ENCODE peak calls at places on chromosome 16, in seven cellular contexts. J, G, H, U, C, O and T are unnamed samples.
A peak's percentile ranks its signal among the peaks of the same experiment; 100 is the strongest.

GRCh38 chr16:88491560-88492310 is 38.7 kb downstream of the ZFPM1 start:
- DNase-seq in J (no peak), G (no peak), H (no peak), U (no peak), C (no peak), O (no peak), T (no peak)

GRCh38 chr16:85460252-85460982 is 152.7 kb upstream of the GSE1 start:
- DNase-seq in J (no peak), G (no peak), H (no peak), U (peak; percentile 70), C (no peak), O (no peak), T (no peak)

GRCh38 chr16:29899516-29900101 is at the start of gene SEZ6L2:
- DNase-seq in J (no peak), G (no peak), H (peak; percentile 99), U (no peak), C (peak; percentile 66), O (peak; percentile 85), T (peak; percentile 76)

GRCh38 chr16:11014159-11014558 is 69.8 kb downstream of the CLEC16A start:
- DNase-seq in J (no peak), G (no peak), H (no peak), U (no peak), C (no peak), O (no peak), T (no peak)

GRCh38 chr16:70568601-70569217 is 45.1 kb downstream of the SF3B3 start:
- DNase-seq in J (no peak), G (no peak), H (no peak), U (no peak), C (no peak), O (no peak), T (no peak)

GRCh38 chr16:3065742-3066439 is 451 bp downstream of the IL32 start:
- DNase-seq in J (no peak), G (no peak), H (no peak), U (no peak), C (no peak), O (no peak), T (no peak)

GRCh38 chr16:88593910-88594309 is 23.7 kb downstream of the ZC3H18 start:
- DNase-seq in J (no peak), G (no peak), H (no peak), U (no peak), C (no peak), O (no peak), T (no peak)

GRCh38 chr16:76335187-76335974 is 58.2 kb downstream of the CNTNAP4 start:
- DNase-seq in J (no peak), G (no peak), H (no peak), U (no peak), C (peak; percentile 16), O (no peak), T (no peak)

GRCh38 chr16:28163699-28164584 is 47.8 kb downstream of the XPO6 start:
- DNase-seq in J (no peak), G (no peak), H (no peak), U (no peak), C (no peak), O (no peak), T (no peak)

GRCh38 chr16:58419241-58420012 is 27.2 kb downstream of the GINS3 start:
- DNase-seq in J (no peak), G (no peak), H (no peak), U (no peak), C (no peak), O (no peak), T (no peak)

GRCh38 chr16:52597073-52597771 is 50.3 kb upstream of the TOX3 start:
- DNase-seq in J (no peak), G (no peak), H (no peak), U (no peak), C (no peak), O (peak; percentile 29), T (no peak)

GRCh38 chr16:11201498-11202259 is 54.3 kb downstream of the SOCS1 start:
- DNase-seq in J (no peak), G (no peak), H (no peak), U (no peak), C (no peak), O (no peak), T (no peak)

GRCh38 chr16:80015566-80015965 is 415.0 kb upstream of the MAF start:
- DNase-seq in J (no peak), G (no peak), H (no peak), U (no peak), C (no peak), O (no peak), T (no peak)

GRCh38 chr16:35711958-35712357 is 2252.5 kb downstream of the TP53TG3F start:
- DNase-seq in J (no peak), G (no peak), H (no peak), U (no peak), C (no peak), O (no peak), T (no peak)

GRCh38 chr16:70749681-70750601 is 51.0 kb downstream of the VAC14 start:
- DNase-seq in J (no peak), G (no peak), H (peak; percentile 60), U (peak; percentile 72), C (no peak), O (no peak), T (no peak)

GRCh38 chr16:48659940-48660339 is 50.0 kb upstream of the N4BP1 start:
- DNase-seq in J (no peak), G (no peak), H (no peak), U (no peak), C (no peak), O (no peak), T (no peak)

GRCh38 chr16:89912143-89912542 is 6.5 kb upstream of the MC1R start:
- DNase-seq in J (no peak), G (no peak), H (no peak), U (no peak), C (no peak), O (no peak), T (no peak)

GRCh38 chr16:50183316-50183715 is 30.2 kb downstream of the TENT4B start:
- DNase-seq in J (no peak), G (no peak), H (no peak), U (no peak), C (no peak), O (no peak), T (no peak)

GRCh38 chr16:78289844-78290277 is 190.4 kb downstream of the WWOX start:
- DNase-seq in J (no peak), G (no peak), H (peak; percentile 75), U (no peak), C (no peak), O (no peak), T (no peak)

GRCh38 chr16:82135844-82136243 is 34.2 kb downstream of the MPHOSPH6 start:
- DNase-seq in J (no peak), G (no peak), H (no peak), U (no peak), C (no peak), O (no peak), T (no peak)

GRCh38 chr16:20675488-20676267 is 21.8 kb downstream of the ACSM1 start:
- DNase-seq in J (peak; percentile 22), G (no peak), H (peak; percentile 13), U (peak; percentile 38), C (no peak), O (peak; percentile 63), T (no peak)

GRCh38 chr16:86778108-86778745 is 199.9 kb downstream of the FOXL1 start:
- DNase-seq in J (no peak), G (no peak), H (no peak), U (no peak), C (no peak), O (no peak), T (no peak)

GRCh38 chr16:31529398-31530312 is 2.0 kb downstream of the AHSP start:
- DNase-seq in J (no peak), G (no peak), H (no peak), U (peak; percentile 47), C (no peak), O (no peak), T (no peak)

GRCh38 chr16:58011652-58012051 is 10.4 kb downstream of the USB1 start:
- DNase-seq in J (no peak), G (no peak), H (no peak), U (no peak), C (no peak), O (no peak), T (no peak)

GRCh38 chr16:1258906-1259759 is 3.3 kb downstream of the TPSD1 start:
- DNase-seq in J (no peak), G (no peak), H (no peak), U (no peak), C (no peak), O (no peak), T (no peak)

GRCh38 chr16:49277766-49278566 is 3.7 kb downstream of the CBLN1 start:
- DNase-seq in J (no peak), G (no peak), H (no peak), U (no peak), C (no peak), O (no peak), T (no peak)

GRCh38 chr16:80804061-80804450 is 342 bp downstream of the CDYL2 start:
- DNase-seq in J (peak; percentile 36), G (no peak), H (no peak), U (no peak), C (peak; percentile 39), O (no peak), T (peak; percentile 52)